ENCODE peak calls at places on chromosomes 11 and 22, in six cellular contexts. One of them, this sample, is unnamed.

GRCh38 chr11:7430496-7430895 is 54.8 kb upstream of the OLFML1 start:
- DNase-seq in Calu3: no peak
- DNase-seq in type B pancreatic cell: no peak
- DNase-seq in fibroblast of pulmonary artery: no peak
- DNase-seq in GM10248: no peak
- DNase-seq in endothelial cell: no peak
- DNase-seq in this sample: no peak

GRCh38 chr11:95877288-95877687 is 46.6 kb downstream of the MTMR2 start:
- DNase-seq in Calu3: no peak
- DNase-seq in type B pancreatic cell: no peak
- DNase-seq in fibroblast of pulmonary artery: peak; percentile 99
- DNase-seq in GM10248: no peak
- DNase-seq in endothelial cell: no peak
- DNase-seq in this sample: no peak

GRCh38 chr11:5237384-5237783 is 3.1 kb upstream of the HBD start:
- DNase-seq in Calu3: no peak
- DNase-seq in type B pancreatic cell: no peak
- DNase-seq in fibroblast of pulmonary artery: no peak
- DNase-seq in GM10248: no peak
- DNase-seq in endothelial cell: no peak
- DNase-seq in this sample: no peak

GRCh38 chr22:48089601-48090331 is 1327.3 kb downstream of the TBC1D22A start:
- DNase-seq in Calu3: no peak
- DNase-seq in type B pancreatic cell: no peak
- DNase-seq in fibroblast of pulmonary artery: peak; percentile 0
- DNase-seq in GM10248: no peak
- DNase-seq in endothelial cell: no peak
- DNase-seq in this sample: no peak

GRCh38 chr11:11027271-11027670 is 169.4 kb upstream of the ZBED5 start:
- DNase-seq in Calu3: no peak
- DNase-seq in type B pancreatic cell: no peak
- DNase-seq in fibroblast of pulmonary artery: peak; percentile 60
- DNase-seq in GM10248: no peak
- DNase-seq in endothelial cell: no peak
- DNase-seq in this sample: no peak

GRCh38 chr22:28894793-28895192 is 11.4 kb downstream of the ZNRF3 start:
- DNase-seq in Calu3: no peak
- DNase-seq in type B pancreatic cell: no peak
- DNase-seq in fibroblast of pulmonary artery: no peak
- DNase-seq in GM10248: no peak
- DNase-seq in endothelial cell: no peak
- DNase-seq in this sample: no peak

GRCh38 chr22:27100789-27101188 is 443.4 kb downstream of the MIAT start:
- DNase-seq in Calu3: peak; percentile 47
- DNase-seq in type B pancreatic cell: peak; percentile 80
- DNase-seq in fibroblast of pulmonary artery: peak; percentile 29
- DNase-seq in GM10248: no peak
- DNase-seq in endothelial cell: peak; percentile 47
- DNase-seq in this sample: no peak

GRCh38 chr11:85551881-85552280 is 75.3 kb downstream of the DLG2 start:
- DNase-seq in Calu3: no peak
- DNase-seq in type B pancreatic cell: no peak
- DNase-seq in fibroblast of pulmonary artery: no peak
- DNase-seq in GM10248: no peak
- DNase-seq in endothelial cell: no peak
- DNase-seq in this sample: no peak

GRCh38 chr11:115348404-115348803 is 155.8 kb downstream of the CADM1 start:
- DNase-seq in Calu3: no peak
- DNase-seq in type B pancreatic cell: no peak
- DNase-seq in fibroblast of pulmonary artery: no peak
- DNase-seq in GM10248: no peak
- DNase-seq in endothelial cell: no peak
- DNase-seq in this sample: no peak

GRCh38 chr11:26287067-26287518 is 44.8 kb upstream of the ANO3 start:
- DNase-seq in Calu3: no peak
- DNase-seq in type B pancreatic cell: no peak
- DNase-seq in fibroblast of pulmonary artery: no peak
- DNase-seq in GM10248: no peak
- DNase-seq in endothelial cell: no peak
- DNase-seq in this sample: no peak

GRCh38 chr11:34977039-34977906 is 60.9 kb downstream of the PDHX start:
- DNase-seq in Calu3: no peak
- DNase-seq in type B pancreatic cell: no peak
- DNase-seq in fibroblast of pulmonary artery: peak; percentile 69
- DNase-seq in GM10248: no peak
- DNase-seq in endothelial cell: no peak
- DNase-seq in this sample: no peak

GRCh38 chr11:113618360-113618759 is 87.7 kb downstream of the TMPRSS5 start:
- DNase-seq in Calu3: no peak
- DNase-seq in type B pancreatic cell: no peak
- DNase-seq in fibroblast of pulmonary artery: peak; percentile 39
- DNase-seq in GM10248: no peak
- DNase-seq in endothelial cell: no peak
- DNase-seq in this sample: no peak

GRCh38 chr22:19717691-19718254 is 3.5 kb downstream of the SEPTIN5 start:
- DNase-seq in Calu3: peak; percentile 86
- DNase-seq in type B pancreatic cell: peak; percentile 88
- DNase-seq in fibroblast of pulmonary artery: peak; percentile 63
- DNase-seq in GM10248: peak; percentile 92
- DNase-seq in endothelial cell: peak; percentile 87
- DNase-seq in this sample: peak; percentile 57

GRCh38 chr22:17370036-17370765 is 941 bp downstream of the CECR2 start:
- DNase-seq in Calu3: no peak
- DNase-seq in type B pancreatic cell: peak; percentile 75
- DNase-seq in fibroblast of pulmonary artery: no peak
- DNase-seq in GM10248: no peak
- DNase-seq in endothelial cell: peak; percentile 55
- DNase-seq in this sample: no peak

GRCh38 chr22:46256358-46256958 is 6.4 kb upstream of the CDPF1 start:
- DNase-seq in Calu3: no peak
- DNase-seq in type B pancreatic cell: no peak
- DNase-seq in fibroblast of pulmonary artery: no peak
- DNase-seq in GM10248: no peak
- DNase-seq in endothelial cell: no peak
- DNase-seq in this sample: no peak

GRCh38 chr22:19868773-19869471 is 14.2 kb upstream of the GNB1L start:
- DNase-seq in Calu3: no peak
- DNase-seq in type B pancreatic cell: peak; percentile 53
- DNase-seq in fibroblast of pulmonary artery: no peak
- DNase-seq in GM10248: no peak
- DNase-seq in endothelial cell: peak; percentile 3
- DNase-seq in this sample: no peak

GRCh38 chr22:20528405-20528978 is 21.1 kb downstream of the MED15 start:
- DNase-seq in Calu3: no peak
- DNase-seq in type B pancreatic cell: no peak
- DNase-seq in fibroblast of pulmonary artery: no peak
- DNase-seq in GM10248: no peak
- DNase-seq in endothelial cell: no peak
- DNase-seq in this sample: no peak

GRCh38 chr22:43262990-43263644 is 76.2 kb upstream of the TTLL12 start:
- DNase-seq in Calu3: peak; percentile 64
- DNase-seq in type B pancreatic cell: no peak
- DNase-seq in fibroblast of pulmonary artery: peak; percentile 44
- DNase-seq in GM10248: peak; percentile 64
- DNase-seq in endothelial cell: peak; percentile 22
- DNase-seq in this sample: peak; percentile 69

GRCh38 chr11:13349046-13349445 is 71.5 kb downstream of the BMAL1 start:
- DNase-seq in Calu3: no peak
- DNase-seq in type B pancreatic cell: no peak
- DNase-seq in fibroblast of pulmonary artery: no peak
- DNase-seq in GM10248: no peak
- DNase-seq in endothelial cell: no peak
- DNase-seq in this sample: no peak

GRCh38 chr11:78350646-78351165 is 66.9 kb downstream of the GAB2 start:
- DNase-seq in Calu3: no peak
- DNase-seq in type B pancreatic cell: no peak
- DNase-seq in fibroblast of pulmonary artery: peak; percentile 76
- DNase-seq in GM10248: no peak
- DNase-seq in endothelial cell: peak; percentile 22
- DNase-seq in this sample: no peak

DNA sequence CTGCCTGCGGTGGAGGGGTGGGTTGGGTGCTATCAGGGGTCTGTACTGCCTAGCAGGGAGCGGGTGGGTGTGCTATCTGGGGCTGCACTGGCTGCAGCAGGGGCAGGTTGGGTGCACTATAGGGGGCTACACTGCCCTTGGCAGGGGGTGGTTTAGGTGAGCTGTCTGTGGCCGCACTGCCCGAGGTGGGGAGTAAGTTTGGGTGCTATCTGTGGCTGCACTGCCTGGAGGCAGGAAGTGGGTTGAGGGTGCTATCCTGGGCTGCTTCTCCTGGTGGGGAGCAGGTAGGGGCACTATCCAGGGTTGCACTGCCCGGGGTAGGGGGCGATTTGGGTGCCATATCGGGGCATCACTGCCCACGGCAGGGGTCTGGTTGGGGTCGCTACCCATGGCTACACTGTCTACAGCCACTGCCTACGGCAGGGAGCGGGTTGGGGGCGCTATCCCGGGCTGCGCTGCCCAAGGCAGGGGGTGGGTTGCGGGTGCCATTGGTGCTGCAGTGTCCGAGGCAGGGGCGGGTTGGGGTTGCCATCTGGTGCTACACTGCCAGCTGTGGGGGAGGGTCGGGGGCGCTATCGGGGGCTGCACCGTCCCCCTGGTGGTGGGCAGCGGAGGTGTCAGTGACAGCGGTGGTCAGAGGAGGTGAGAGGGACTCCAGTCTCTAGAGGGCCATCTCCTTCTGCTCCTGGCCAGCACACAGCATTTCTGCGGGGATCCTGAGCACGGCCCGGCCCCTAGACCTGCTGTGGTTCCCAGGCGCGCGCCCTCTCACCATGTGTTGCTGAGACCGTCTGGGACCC is 1.3 kb upstream of the RFPL2 start:
- DNase-seq in Calu3: peak; percentile 24
- DNase-seq in type B pancreatic cell: no peak
- DNase-seq in fibroblast of pulmonary artery: no peak
- DNase-seq in GM10248: no peak
- DNase-seq in endothelial cell: peak; percentile 38
- DNase-seq in this sample: no peak
- TF ChIP-seq CTCF in Calu3: peak; percentile 14
- TF ChIP-seq CTCF in type B pancreatic cell: peak; percentile 52
- TF ChIP-seq CTCF in fibroblast of pulmonary artery: no peak
- TF ChIP-seq CTCF in GM10248: no peak
- TF ChIP-seq CTCF in endothelial cell: no peak
- TF ChIP-seq CTCF in this sample: peak; percentile 4

GRCh38 chr22:36368359-36368983 is 19.3 kb downstream of the MYH9 start:
- DNase-seq in Calu3: peak; percentile 62
- DNase-seq in type B pancreatic cell: no peak
- DNase-seq in fibroblast of pulmonary artery: peak; percentile 87
- DNase-seq in GM10248: no peak
- DNase-seq in endothelial cell: peak; percentile 42
- DNase-seq in this sample: peak; percentile 43
- TF ChIP-seq CTCF in Calu3: no peak
- TF ChIP-seq CTCF in type B pancreatic cell: no peak
- TF ChIP-seq CTCF in fibroblast of pulmonary artery: peak; percentile 27
- TF ChIP-seq CTCF in GM10248: no peak
- TF ChIP-seq CTCF in endothelial cell: no peak
- TF ChIP-seq CTCF in this sample: peak; percentile 24

GRCh38 chr11:120137611-120138521 is at the start of gene TRIM29:
- DNase-seq in Calu3: peak; percentile 40
- DNase-seq in type B pancreatic cell: peak; percentile 68
- DNase-seq in fibroblast of pulmonary artery: no peak
- DNase-seq in GM10248: no peak
- DNase-seq in endothelial cell: peak; percentile 1
- DNase-seq in this sample: no peak
- TF ChIP-seq CTCF in Calu3: peak; percentile 34
- TF ChIP-seq CTCF in type B pancreatic cell: peak; percentile 13
- TF ChIP-seq CTCF in fibroblast of pulmonary artery: no peak
- TF ChIP-seq CTCF in GM10248: no peak
- TF ChIP-seq CTCF in endothelial cell: no peak
- TF ChIP-seq CTCF in this sample: no peak

DNA sequence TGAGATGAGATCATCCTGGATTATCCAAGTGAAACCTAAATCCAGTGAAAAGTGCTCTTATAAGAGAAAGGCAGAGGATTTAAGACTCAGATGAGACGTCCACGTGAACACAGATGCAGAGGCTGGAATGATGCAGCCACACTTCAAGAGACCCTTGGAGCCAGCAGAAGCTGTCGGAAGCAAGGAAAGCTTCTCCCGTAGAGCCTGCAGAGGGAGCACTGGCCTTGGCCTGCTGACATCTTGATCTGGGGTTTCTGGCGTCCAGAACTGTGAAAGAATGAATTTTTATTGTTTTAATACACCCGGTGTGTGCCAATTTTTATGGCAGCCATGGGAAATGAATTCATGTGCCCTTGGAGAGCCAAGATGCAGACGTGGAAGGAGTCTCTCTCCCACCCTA is 407.0 kb upstream of the B3GAT1 start:
- DNase-seq in Calu3: no peak
- DNase-seq in type B pancreatic cell: no peak
- DNase-seq in fibroblast of pulmonary artery: no peak
- DNase-seq in GM10248: no peak
- DNase-seq in endothelial cell: peak; percentile 27
- DNase-seq in this sample: no peak
- TF ChIP-seq CTCF in Calu3: no peak
- TF ChIP-seq CTCF in type B pancreatic cell: peak; percentile 56
- TF ChIP-seq CTCF in fibroblast of pulmonary artery: no peak
- TF ChIP-seq CTCF in GM10248: no peak
- TF ChIP-seq CTCF in endothelial cell: no peak
- TF ChIP-seq CTCF in this sample: peak; percentile 5

GRCh38 chr11:99911116-99911515 is 776.0 kb upstream of the ARHGAP42 start:
- DNase-seq in Calu3: no peak
- DNase-seq in type B pancreatic cell: no peak
- DNase-seq in fibroblast of pulmonary artery: no peak
- DNase-seq in GM10248: no peak
- DNase-seq in endothelial cell: no peak
- DNase-seq in this sample: no peak
- TF ChIP-seq CTCF in Calu3: no peak
- TF ChIP-seq CTCF in type B pancreatic cell: peak; percentile 24
- TF ChIP-seq CTCF in fibroblast of pulmonary artery: no peak
- TF ChIP-seq CTCF in GM10248: no peak
- TF ChIP-seq CTCF in endothelial cell: no peak
- TF ChIP-seq CTCF in this sample: no peak

GRCh38 chr11:1825039-1825740 is 9.6 kb upstream of the SYT8 start:
- DNase-seq in Calu3: peak; percentile 79
- DNase-seq in type B pancreatic cell: peak; percentile 77
- DNase-seq in fibroblast of pulmonary artery: peak; percentile 16
- DNase-seq in GM10248: peak; percentile 78
- DNase-seq in endothelial cell: peak; percentile 94
- DNase-seq in this sample: peak; percentile 58
- TF ChIP-seq CTCF in Calu3: peak; percentile 66
- TF ChIP-seq CTCF in type B pancreatic cell: peak; percentile 84
- TF ChIP-seq CTCF in fibroblast of pulmonary artery: peak; percentile 43
- TF ChIP-seq CTCF in GM10248: peak; percentile 21
- TF ChIP-seq CTCF in endothelial cell: peak; percentile 71
- TF ChIP-seq CTCF in this sample: peak; percentile 47

GRCh38 chr11:132158091-132158490 is 787.7 kb downstream of the NTM start:
- DNase-seq in Calu3: no peak
- DNase-seq in type B pancreatic cell: no peak
- DNase-seq in fibroblast of pulmonary artery: peak; percentile 26
- DNase-seq in GM10248: no peak
- DNase-seq in endothelial cell: peak; percentile 28
- DNase-seq in this sample: peak; percentile 48
- TF ChIP-seq CTCF in Calu3: no peak
- TF ChIP-seq CTCF in type B pancreatic cell: peak; percentile 32
- TF ChIP-seq CTCF in fibroblast of pulmonary artery: peak; percentile 53
- TF ChIP-seq CTCF in GM10248: peak; percentile 22
- TF ChIP-seq CTCF in endothelial cell: no peak
- TF ChIP-seq CTCF in this sample: peak; percentile 55